ENCODE peak calls at places on chromosomes 5 and 9, in nine cellular contexts. K is coronary artery; G is mammary epithelial cell; L is OCI-LY7; R is left lung; N is CD8-positive, alpha-beta memory T cell; O is naive thymus-derived CD4-positive, alpha-beta T cell; B is epithelial cell of prostate; E is lung. C is an unnamed sample.

GRCh38 chr9:97293827-97294226 is 13.6 kb upstream of the CCDC180 start:
- DNase-seq in K (no peak), G (no peak), L (no peak), R (no peak), N (no peak), O (no peak), B (no peak), E (no peak), C (no peak)

GRCh38 chr9:133771486-133772482 is 33.6 kb upstream of the SARDH start:
- DNase-seq in K (peak; percentile 62), G (no peak), L (no peak), R (peak; percentile 21), N (no peak), O (peak; percentile 10), B (no peak), E (no peak), C (no peak)

GRCh38 chr9:80146466-80146865 is 574.7 kb downstream of the TLE4 start:
- DNase-seq in K (no peak), G (no peak), L (no peak), R (no peak), N (no peak), O (no peak), B (no peak), E (no peak), C (peak; percentile 9)

GRCh38 chr9:127109212-127109711 is 13.2 kb downstream of the ANGPTL2 start:
- DNase-seq in K (no peak), G (no peak), L (no peak), R (no peak), N (no peak), O (no peak), B (no peak), E (no peak), C (no peak)

GRCh38 chr5:78886650-78887230 is 98.4 kb downstream of the ARSB start:
- DNase-seq in K (no peak), G (no peak), L (peak; percentile 44), R (no peak), N (no peak), O (no peak), B (no peak), E (no peak), C (peak; percentile 34)

GRCh38 chr5:134026521-134027202 is 21.9 kb upstream of the VDAC1 start:
- DNase-seq in K (no peak), G (peak; percentile 72), L (peak; percentile 69), R (no peak), N (peak; percentile 14), O (peak; percentile 41), B (peak; percentile 70), E (no peak), C (peak; percentile 87)

GRCh38 chr9:129400001-129400970 is 220.6 kb downstream of the C9orf50 start:
- DNase-seq in K (no peak), G (no peak), L (no peak), R (peak; percentile 19), N (no peak), O (no peak), B (no peak), E (no peak), C (no peak)

GRCh38 chr5:133738271-133738670 is 125.9 kb upstream of the FSTL4 start:
- DNase-seq in K (no peak), G (peak; percentile 50), L (no peak), R (no peak), N (no peak), O (no peak), B (no peak), E (no peak), C (peak; percentile 35)

GRCh38 chr5:141960018-141960417 is 2.0 kb upstream of the PCDH12 start:
- DNase-seq in K (no peak), G (no peak), L (peak; percentile 64), R (no peak), N (no peak), O (no peak), B (no peak), E (no peak), C (no peak)

GRCh38 chr5:50580506-50580905 is 85.9 kb upstream of the PARP8 start:
- DNase-seq in K (no peak), G (peak; percentile 26), L (no peak), R (no peak), N (no peak), O (no peak), B (no peak), E (no peak), C (peak; percentile 20)

GRCh38 chr5:172788771-172789686 is 18.0 kb upstream of the DUSP1 start:
- DNase-seq in K (no peak), G (no peak), L (no peak), R (peak; percentile 85), N (no peak), O (no peak), B (no peak), E (no peak), C (no peak)

GRCh38 chr9:126119731-126120130 is 206.9 kb upstream of the MVB12B start:
- DNase-seq in K (no peak), G (no peak), L (no peak), R (no peak), N (no peak), O (no peak), B (no peak), E (peak; percentile 10), C (no peak)

GRCh38 chr9:12923472-12924009 is 148.7 kb downstream of the LURAP1L start:
- DNase-seq in K (peak; percentile 79), G (peak; percentile 18), L (no peak), R (peak; percentile 44), N (no peak), O (no peak), B (no peak), E (peak; percentile 69), C (no peak)

GRCh38 chr9:26722755-26723154 is 169.8 kb downstream of the CAAP1 start:
- DNase-seq in K (no peak), G (no peak), L (no peak), R (no peak), N (no peak), O (no peak), B (no peak), E (no peak), C (no peak)

GRCh38 chr5:82388186-82388585 is 110.0 kb upstream of the RPS23 start:
- DNase-seq in K (no peak), G (no peak), L (no peak), R (no peak), N (no peak), O (no peak), B (no peak), E (no peak), C (no peak)

GRCh38 chr9:27473135-27473534 is 51.0 kb upstream of the IFNK start:
- DNase-seq in K (no peak), G (no peak), L (no peak), R (no peak), N (no peak), O (no peak), B (no peak), E (no peak), C (no peak)

GRCh38 chr9:15576350-15577050 is 23.7 kb downstream of the CCDC171 start:
- DNase-seq in K (no peak), G (peak; percentile 45), L (no peak), R (no peak), N (no peak), O (no peak), B (peak; percentile 34), E (no peak), C (no peak)

GRCh38 chr9:83744206-83744605 is 36.4 kb upstream of the UBQLN1 start:
- DNase-seq in K (no peak), G (no peak), L (no peak), R (no peak), N (no peak), O (no peak), B (peak; percentile 1), E (no peak), C (no peak)

GRCh38 chr5:40550481-40550880 is 129.2 kb upstream of the PTGER4 start:
- DNase-seq in K (no peak), G (no peak), L (no peak), R (no peak), N (no peak), O (no peak), B (no peak), E (no peak), C (no peak)

GRCh38 chr5:138753794-138754698 is 821 bp downstream of the CTNNA1 start:
- DNase-seq in K (peak; percentile 92), G (peak; percentile 73), L (no peak), R (peak; percentile 91), N (no peak), O (peak; percentile 47), B (peak; percentile 43), E (peak; percentile 94), C (peak; percentile 74)

DNA sequence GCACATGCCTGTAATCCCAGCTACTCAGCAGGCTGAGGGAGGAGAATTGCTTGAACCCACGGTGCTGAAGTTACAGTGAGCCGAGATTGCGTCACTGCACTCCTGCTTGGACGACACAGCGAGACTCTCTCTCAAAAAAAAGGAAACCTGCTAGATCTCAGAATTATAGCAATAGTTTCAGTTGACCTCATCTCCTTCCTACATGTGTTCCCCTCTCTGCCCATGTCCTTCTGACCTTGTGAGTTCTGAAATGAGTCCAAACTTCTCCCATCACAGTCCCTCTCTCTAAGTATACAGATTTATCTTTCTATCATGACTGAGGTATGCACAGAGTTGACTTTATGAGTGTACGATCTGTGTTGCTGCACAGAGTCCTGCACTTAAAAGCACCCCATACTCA is 44.6 kb upstream of the SHOC1 start:
- DNase-seq in K (no peak), G (no peak), L (no peak), R (peak; percentile 64), N (no peak), O (no peak), B (no peak), E (no peak), C (no peak)
- H3K27ac ChIP-seq in K (no peak overlapping the region), G (no peak overlapping the region), L (no peak overlapping the region), R (no peak overlapping the region), N (no peak overlapping the region), O (no peak overlapping the region), B (peak overlapping the region; percentile 78), E (no peak overlapping the region), C (no peak overlapping the region)

DNA sequence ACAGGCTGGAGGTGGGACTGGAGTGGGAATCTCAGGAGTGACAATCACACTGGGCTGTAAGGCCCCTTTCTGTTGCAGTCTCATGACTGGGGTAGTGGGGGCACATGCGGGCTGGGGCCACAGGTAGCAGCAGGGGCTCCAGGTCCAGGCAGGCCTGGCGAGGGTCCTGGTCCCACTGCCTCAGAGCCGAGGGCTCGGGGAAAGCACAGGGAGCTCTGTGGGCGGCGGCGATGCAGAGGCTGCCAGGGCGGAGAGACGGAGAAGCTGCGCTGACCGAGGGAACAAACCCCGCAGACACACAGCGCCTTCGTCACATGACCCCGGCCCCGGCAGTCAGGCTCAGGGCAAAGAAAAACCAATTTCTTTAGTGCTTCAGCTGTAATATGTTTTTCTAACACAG is 5.3 kb upstream of the LHX3 start:
- DNase-seq in K (no peak), G (no peak), L (no peak), R (no peak), N (no peak), O (no peak), B (no peak), E (no peak), C (no peak)
- H3K27ac ChIP-seq in K (no peak overlapping the region), G (no peak overlapping the region), L (no peak overlapping the region), R (no peak overlapping the region), N (no peak overlapping the region), O (no peak overlapping the region), B (no peak overlapping the region), E (no peak overlapping the region), C (no peak overlapping the region)

GRCh38 chr5:39016587-39017275 is 57.5 kb downstream of the RICTOR start:
- DNase-seq in K (no peak), G (no peak), L (no peak), R (no peak), N (no peak), O (no peak), B (no peak), E (no peak), C (no peak)
- H3K27ac ChIP-seq in K (no peak overlapping the region), G (no peak overlapping the region), L (no peak overlapping the region), R (no peak overlapping the region), N (no peak overlapping the region), O (no peak overlapping the region), B (no peak overlapping the region), E (no peak overlapping the region), C (no peak overlapping the region)

GRCh38 chr5:177474094-177474493 is 660 bp upstream of the DBN1 start:
- DNase-seq in K (no peak), G (no peak), L (no peak), R (no peak), N (no peak), O (no peak), B (no peak), E (no peak), C (no peak)
- H3K27ac ChIP-seq in K (peak overlapping the region; percentile 97), G (no peak overlapping the region), L (no peak overlapping the region), R (no peak overlapping the region), N (no peak overlapping the region), O (no peak overlapping the region), B (no peak overlapping the region), E (no peak overlapping the region), C (peak overlapping the region; percentile 82)

C was measured in RWPE1.